ENCODE peak calls at places on chromosome 16, in nine cellular contexts. V, Y, M, D, W, G, Q, H and Z are unnamed samples.

GRCh38 chr16:17002557-17002956 is 468.2 kb downstream of the XYLT1 start:
- DNase-seq in H (no peak), W (no peak), G (no peak), Y (no peak), Q (no peak), V (no peak), M (no peak), D (no peak), Z (no peak)

GRCh38 chr16:5865231-5865630 is 767.6 kb upstream of the EEF2KMT start:
- DNase-seq in Y (no peak), V (no peak), Q (no peak), G (no peak), H (no peak), M (no peak), W (no peak), D (no peak), Z (no peak)

GRCh38 chr16:25151996-25152395 is 40.5 kb downstream of the LCMT1 start:
- DNase-seq in G (no peak), Q (no peak), V (no peak), W (no peak), D (no peak), Y (peak), H (no peak), M (no peak), Z (no peak)

GRCh38 chr16:86932130-86932982 is 354.0 kb downstream of the FOXL1 start:
- DNase-seq in G (no peak), Y (no peak), Q (no peak), H (no peak), W (no peak), D (no peak), M (no peak), V (no peak), Z (no peak)

GRCh38 chr16:21150375-21151001 is at the start of gene DNAH3:
- DNase-seq in W (no peak), Y (no peak), M (peak), G (no peak), H (peak), V (no peak), Q (no peak), D (no peak), Z (peak)

GRCh38 chr16:68079616-68080344 is 5.4 kb upstream of the NFATC3 start:
- DNase-seq in H (peak), Q (peak), V (peak), Y (no peak), M (peak), D (peak), W (peak), G (peak), Z (no peak)

GRCh38 chr16:56347166-56347565 is 78.2 kb downstream of the AMFR start:
- DNase-seq in Y (no peak), D (no peak), G (no peak), Q (no peak), H (no peak), V (no peak), W (peak), M (no peak), Z (no peak)

GRCh38 chr16:9946022-9946720 is 236.1 kb downstream of the GRIN2A start:
- DNase-seq in V (no peak), W (no peak), D (no peak), Y (no peak), Q (no peak), G (no peak), M (no peak), H (no peak), Z (no peak)

GRCh38 chr16:4698321-4699029 is 5.1 kb downstream of the NUDT16L1 start:
- DNase-seq in H (no peak), M (no peak), Y (no peak), G (no peak), V (peak), D (no peak), Q (no peak), W (no peak), Z (no peak)

GRCh38 chr16:85245307-85246172 is 133.3 kb upstream of the CIBAR2 start:
- DNase-seq in D (peak), Y (peak), M (peak), H (peak), G (peak), W (no peak), Q (no peak), V (peak), Z (peak)

GRCh38 chr16:50666658-50667496 is 14.2 kb downstream of the SNX20 start:
- DNase-seq in G (no peak), D (no peak), V (no peak), W (peak), H (no peak), M (no peak), Q (no peak), Y (no peak), Z (no peak)

GRCh38 chr16:84657229-84657837 is 9.0 kb downstream of the KLHL36 start:
- DNase-seq in Q (no peak), Y (no peak), D (no peak), G (no peak), H (no peak), M (no peak), V (no peak), W (no peak), Z (no peak)

GRCh38 chr16:88688013-88688778 is 1.9 kb upstream of the SNAI3 start:
- DNase-seq in Q (no peak), W (no peak), M (peak), G (no peak), H (peak), D (peak), V (no peak), Y (no peak), Z (no peak)

GRCh38 chr16:85421338-85422123 is 191.6 kb upstream of the GSE1 start:
- DNase-seq in W (no peak), M (no peak), H (no peak), Y (no peak), Q (no peak), G (no peak), D (no peak), V (no peak), Z (no peak)

GRCh38 chr16:55326261-55326802 is 2.3 kb downstream of the IRX6 start:
- DNase-seq in D (no peak), Q (no peak), Y (no peak), H (no peak), M (no peak), V (no peak), W (no peak), G (no peak), Z (no peak)

GRCh38 chr16:57316390-57317017 is 32.0 kb upstream of the PLLP start:
- DNase-seq in W (peak), Q (peak), Y (peak), H (no peak), D (no peak), V (peak), M (no peak), G (peak), Z (no peak)

GRCh38 chr16:89972244-89973234 is 24.0 kb downstream of the DEF8 start:
- DNase-seq in H (peak), W (peak), V (peak), G (peak), D (peak), M (peak), Y (peak), Q (peak), Z (peak)

GRCh38 chr16:47143677-47144558 is at the start of gene NETO2:
- DNase-seq in Q (no peak), Y (peak), V (peak), W (peak), M (peak), D (peak), G (peak), H (peak), Z (peak)

GRCh38 chr16:87764600-87765472 is 950 bp downstream of the KLHDC4 start:
- DNase-seq in Y (no peak), G (no peak), Q (no peak), M (peak), V (no peak), D (no peak), H (no peak), W (no peak), Z (no peak)

DNA sequence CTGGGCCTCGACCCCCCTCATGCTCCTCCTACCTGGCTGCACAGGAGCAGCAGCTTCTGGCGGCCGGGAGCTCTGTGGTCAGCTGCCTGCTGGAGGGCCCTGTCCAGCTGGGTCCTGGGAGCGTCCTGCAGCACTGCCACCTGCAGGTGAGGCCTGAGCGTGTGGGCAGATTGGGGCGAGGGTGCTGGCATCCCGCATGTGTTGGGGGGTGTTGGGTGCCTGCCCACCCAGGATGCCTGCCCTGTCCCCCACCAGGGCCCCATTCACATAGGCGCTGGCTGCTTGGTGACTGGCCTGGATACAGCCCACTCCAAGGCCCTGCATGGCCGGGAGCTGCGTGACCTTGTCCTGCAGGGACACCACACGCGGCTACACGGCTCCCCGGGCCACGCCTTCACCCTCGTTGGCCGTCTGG is 16.5 kb downstream of the FCSK start:
- DNase-seq in G (peak), Q (no peak), M (peak), H (peak), V (no peak), D (peak), W (peak), Y (peak), Z (no peak)
- TF ChIP-seq CTCF in G (peak), Q (peak), M (peak), H (peak), V (peak), D (peak), W (peak), Y (peak), Z (peak)

DNA sequence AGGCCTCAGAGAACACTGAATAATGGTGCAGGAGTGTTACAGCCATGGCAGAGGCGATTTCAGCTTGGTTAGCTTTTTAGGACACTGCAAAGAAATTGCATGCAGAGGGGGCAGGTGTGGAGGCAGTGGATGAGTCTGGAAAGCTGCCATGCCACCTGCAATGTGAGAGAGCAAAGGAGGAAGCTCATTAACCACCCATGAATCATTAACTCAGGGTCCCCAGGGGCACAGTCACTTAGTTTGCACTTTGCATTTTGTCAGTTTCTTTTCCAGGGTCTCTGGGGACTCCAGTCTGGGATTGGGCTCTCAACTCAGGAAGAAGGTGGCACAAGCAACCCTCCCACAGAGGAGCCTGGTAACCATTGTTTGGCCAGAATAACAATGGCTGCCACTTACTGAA is 132.9 kb downstream of the USP31 start:
- DNase-seq in M (no peak), G (no peak), Q (no peak), W (no peak), D (no peak), V (no peak), H (peak), Y (no peak), Z (no peak)
- TF ChIP-seq POLR2A in M (no peak), G (no peak), Q (no peak), W (no peak), D (no peak), V (no peak), H (no peak), Y (no peak), Z (no peak)

GRCh38 chr16:14652726-14653125 is 20.0 kb downstream of the BFAR start:
- DNase-seq in D (no peak), H (no peak), G (no peak), V (no peak), M (no peak), Q (no peak), W (no peak), Y (no peak), Z (no peak)

GRCh38 chr16:14650629-14651028 is 17.9 kb downstream of the BFAR start:
- DNase-seq in Q (no peak), D (no peak), H (no peak), G (no peak), W (no peak), Y (no peak), V (no peak), M (no peak), Z (no peak)

GRCh38 chr16:14649816-14650215 is 17.1 kb downstream of the BFAR start:
- DNase-seq in V (no peak), Q (no peak), G (no peak), D (no peak), Y (no peak), H (no peak), W (no peak), M (no peak), Z (no peak)
- TF ChIP-seq CTCF in V (no peak), Q (no peak), G (no peak), D (no peak), Y (no peak), H (no peak), W (no peak), M (no peak), Z (no peak)

DNA sequence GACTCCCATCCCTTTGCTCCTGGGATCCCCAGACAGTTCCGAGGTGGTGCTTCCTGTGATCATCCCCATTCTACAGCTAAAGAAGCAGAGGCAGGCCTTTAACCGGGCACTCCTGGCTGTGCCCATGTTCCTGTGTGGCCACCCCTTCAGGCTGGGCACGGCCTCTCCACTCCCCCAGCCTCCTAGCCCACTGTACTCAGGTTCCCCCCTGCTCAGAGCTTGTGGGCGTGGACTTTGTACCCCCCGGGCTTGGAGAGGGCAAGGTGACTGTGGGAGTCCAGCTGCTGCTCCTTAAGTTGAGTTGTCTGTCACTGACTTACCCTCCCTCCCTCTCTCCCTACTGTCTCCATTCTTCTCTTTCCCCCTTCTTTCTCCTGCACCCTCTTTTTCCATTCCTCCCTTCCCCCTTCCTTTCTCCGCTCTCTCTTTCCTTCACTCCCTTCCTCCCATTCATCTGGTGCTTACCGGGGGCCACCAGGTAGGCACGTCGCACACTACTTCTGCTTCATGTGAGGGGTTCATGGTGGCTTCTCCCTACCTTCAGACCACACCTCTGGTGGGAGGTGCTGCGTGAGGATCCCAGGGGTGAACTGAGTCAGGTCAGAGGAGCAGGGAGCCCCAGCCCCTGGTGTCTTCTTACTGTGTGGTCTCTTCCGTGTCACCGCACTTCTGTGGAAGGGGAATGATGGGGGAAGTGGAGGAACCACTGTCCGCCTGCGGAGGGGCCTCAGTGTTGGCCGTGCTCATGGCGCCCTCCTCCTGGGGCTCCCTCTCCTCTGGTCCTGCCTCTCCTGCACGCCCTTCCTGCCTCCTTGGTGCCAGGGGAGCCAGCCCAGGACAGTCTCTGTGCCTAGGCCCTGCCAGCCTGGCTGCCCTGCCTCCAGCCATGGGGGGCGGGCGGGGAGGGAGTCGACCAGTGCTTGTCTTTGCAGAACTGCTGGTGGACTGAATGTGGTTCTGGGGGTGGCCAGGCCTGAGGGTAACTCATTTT is 29.7 kb downstream of the CMIP start:
- DNase-seq in D (no peak), W (no peak), G (no peak), V (no peak), H (no peak), Y (no peak), M (no peak), Q (no peak), Z (no peak)
- TF ChIP-seq POLR2A in D (no peak), W (no peak), G (no peak), V (no peak), H (no peak), Y (no peak), M (no peak), Q (no peak), Z (no peak)

GRCh38 chr16:27642753-27643152 is 92.8 kb downstream of the KATNIP start:
- DNase-seq in M (no peak), D (no peak), W (no peak), G (no peak), V (no peak), Y (peak), H (no peak), Q (no peak), Z (no peak)
- TF ChIP-seq CTCF in M (no peak), D (no peak), W (no peak), G (peak), V (peak), Y (peak), H (peak), Q (no peak), Z (no peak)

DNA sequence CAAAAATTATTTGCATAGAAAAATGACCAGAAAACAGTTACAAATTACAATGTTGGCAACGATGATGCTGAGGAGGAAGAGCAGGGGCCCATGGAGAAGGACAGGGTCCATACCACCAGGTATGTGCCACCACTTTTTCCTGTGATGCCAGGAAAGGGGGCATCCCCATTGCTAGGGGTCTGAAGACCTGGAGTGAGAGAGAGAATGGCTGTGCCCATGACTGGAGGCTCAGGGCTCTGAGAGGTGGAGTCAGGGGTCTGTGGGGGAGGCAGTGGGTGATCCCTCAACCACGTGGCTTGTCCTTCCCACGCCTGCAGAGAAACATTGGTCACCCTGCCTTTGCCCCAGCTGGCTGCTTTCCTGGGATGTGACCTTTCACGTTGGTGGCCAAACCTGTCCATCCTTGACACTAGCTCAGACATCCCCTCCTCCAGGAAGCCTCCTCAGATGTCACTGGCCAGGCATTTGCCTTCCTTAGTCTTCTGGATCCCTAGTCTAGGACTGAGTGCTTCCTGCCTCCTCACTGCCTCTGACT is 51.4 kb downstream of the SOCS1 start:
- DNase-seq in V (no peak), Q (no peak), Y (no peak), W (no peak), G (no peak), D (no peak), M (no peak), H (no peak), Z (no peak)
- TF ChIP-seq POLR2A in V (no peak), Q (no peak), Y (no peak), W (no peak), G (no peak), D (no peak), M (no peak), H (no peak), Z (no peak)

DNA sequence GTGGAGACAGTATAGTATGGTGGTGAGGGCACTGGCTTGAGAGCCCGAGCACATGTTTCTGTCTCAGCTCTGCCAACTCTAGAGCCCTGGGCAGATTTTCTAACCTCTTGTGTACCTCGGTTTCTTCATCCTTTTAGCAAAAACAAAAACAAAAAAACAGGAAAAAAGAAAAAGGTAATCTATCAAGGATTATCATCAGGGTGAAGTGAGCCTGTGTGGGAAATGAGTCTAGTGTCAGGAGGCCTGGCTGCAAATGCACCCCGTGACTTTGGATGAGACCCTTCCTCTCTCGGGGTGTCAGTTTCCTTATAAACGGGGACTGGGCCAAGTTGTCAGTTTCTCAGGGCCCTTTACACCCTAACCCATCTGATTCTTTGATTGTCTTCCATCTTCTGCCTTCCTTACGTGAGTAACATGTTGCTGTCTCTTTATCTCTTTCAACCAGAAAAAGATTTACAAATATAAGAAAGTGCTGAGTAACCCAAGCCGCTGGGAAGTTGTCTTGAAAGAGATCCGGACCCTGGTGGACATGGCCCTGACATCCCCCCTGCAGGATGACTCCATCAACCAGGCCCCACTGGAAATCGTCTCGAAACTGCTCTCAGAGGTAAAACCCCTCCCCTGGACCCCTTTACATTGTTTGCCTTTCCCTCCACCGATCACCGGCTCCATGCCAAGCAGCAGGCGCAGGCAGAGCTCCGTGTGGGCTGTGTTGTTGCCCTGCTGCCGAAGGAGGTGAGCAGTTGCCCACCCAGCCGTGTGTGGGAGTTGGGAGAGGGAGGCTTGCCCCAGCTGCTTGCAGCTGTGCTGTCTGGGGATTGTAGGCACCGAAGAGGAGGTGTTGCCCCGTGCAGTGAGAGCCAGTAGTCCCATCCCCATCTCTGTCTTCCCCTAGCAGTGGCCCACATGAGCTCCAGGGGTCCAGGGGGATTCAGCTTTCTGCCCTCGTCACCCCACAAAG is 127.1 kb upstream of the PLCG2 start:
- DNase-seq in V (no peak), D (no peak), H (no peak), M (peak), W (no peak), G (no peak), Y (no peak), Q (no peak), Z (no peak)
- TF ChIP-seq CTCF in V (no peak), D (no peak), H (no peak), M (no peak), W (no peak), G (no peak), Y (no peak), Q (no peak), Z (no peak)